ENCODE peak calls at places on chromosomes 2 and 18, in ten cellular contexts. U, Z, D, K, X, G, M, R, F and C are unnamed samples.
A peak's percentile ranks its signal among the peaks of the same experiment; 100 is the strongest.

GRCh38 chr2:190343170-190343499 is 254 bp upstream of the INPP1 start:
- DNase-seq in U (no peak), Z (no peak), D (no peak), K (peak; percentile 45), X (no peak), G (no peak), M (no peak), R (no peak), F (no peak), C (no peak)

GRCh38 chr2:213251618-213252017 is 32.6 kb upstream of the SPAG16 start:
- DNase-seq in U (no peak), Z (no peak), D (no peak), K (no peak), X (peak; percentile 74), G (no peak), M (peak; percentile 22), R (no peak), F (no peak), C (no peak)

GRCh38 chr2:183105402-183106134 is 18.7 kb upstream of the NUP35 start:
- DNase-seq in U (no peak), Z (no peak), D (no peak), K (no peak), X (no peak), G (no peak), M (no peak), R (peak; percentile 8), F (no peak), C (no peak)

GRCh38 chr2:134815741-134816140 is 22.7 kb upstream of the ACMSD start:
- DNase-seq in U (no peak), Z (no peak), D (no peak), K (no peak), X (peak; percentile 2), G (no peak), M (no peak), R (no peak), F (no peak), C (no peak)

GRCh38 chr2:189022492-189022891 is 48.3 kb downstream of the COL3A1 start:
- DNase-seq in U (no peak), Z (no peak), D (no peak), K (no peak), X (no peak), G (no peak), M (no peak), R (no peak), F (no peak), C (no peak)

GRCh38 chr2:74004212-74005182 is 19.8 kb downstream of the TET3 start:
- DNase-seq in U (no peak), Z (no peak), D (no peak), K (no peak), X (no peak), G (no peak), M (no peak), R (no peak), F (no peak), C (no peak)

GRCh38 chr2:1676913-1677832 is 67.1 kb downstream of the PXDN start:
- DNase-seq in U (no peak), Z (no peak), D (peak; percentile 57), K (no peak), X (no peak), G (peak; percentile 27), M (no peak), R (no peak), F (peak; percentile 39), C (no peak)

GRCh38 chr2:61889212-61889956 is 928 bp upstream of the CCT4 start:
- DNase-seq in U (peak; percentile 39), Z (no peak), D (peak; percentile 67), K (no peak), X (no peak), G (no peak), M (no peak), R (no peak), F (peak; percentile 66), C (no peak)

GRCh38 chr2:11967946-11968465 is 221.6 kb downstream of the LPIN1 start:
- DNase-seq in U (no peak), Z (no peak), D (no peak), K (no peak), X (peak; percentile 23), G (no peak), M (peak; percentile 4), R (peak; percentile 88), F (no peak), C (no peak)

GRCh38 chr18:43213816-43214215 is 63.5 kb downstream of the SYT4 start:
- DNase-seq in U (no peak), Z (no peak), D (no peak), K (no peak), X (no peak), G (no peak), M (no peak), R (no peak), F (no peak), C (no peak)

GRCh38 chr2:24334245-24334633 is 26.1 kb downstream of the ITSN2 start:
- DNase-seq in U (no peak), Z (peak; percentile 60), D (no peak), K (no peak), X (no peak), G (no peak), M (peak; percentile 80), R (no peak), F (no peak), C (no peak)

GRCh38 chr18:10453885-10454772 is at the start of gene APCDD1:
- DNase-seq in U (peak; percentile 65), Z (no peak), D (peak; percentile 86), K (peak; percentile 85), X (peak; percentile 86), G (peak; percentile 80), M (peak; percentile 75), R (no peak), F (peak; percentile 89), C (no peak)

GRCh38 chr2:48080534-48081316 is 174.4 kb upstream of the FBXO11 start:
- DNase-seq in U (no peak), Z (no peak), D (no peak), K (no peak), X (no peak), G (no peak), M (no peak), R (no peak), F (no peak), C (no peak)

GRCh38 chr2:216366777-216367465 is 5.4 kb downstream of the MARCHF4 start:
- DNase-seq in U (no peak), Z (no peak), D (no peak), K (no peak), X (peak; percentile 38), G (no peak), M (no peak), R (no peak), F (no peak), C (no peak)

GRCh38 chr2:42185200-42185921 is 16.2 kb downstream of the EML4 start:
- DNase-seq in U (no peak), Z (no peak), D (no peak), K (no peak), X (no peak), G (no peak), M (no peak), R (no peak), F (no peak), C (no peak)

GRCh38 chr18:32804126-32804888 is 31.5 kb upstream of the KLHL14 start:
- DNase-seq in U (no peak), Z (no peak), D (no peak), K (no peak), X (peak; percentile 73), G (no peak), M (no peak), R (no peak), F (no peak), C (no peak)

GRCh38 chr2:5123597-5124196 is 568.5 kb upstream of the SOX11 start:
- DNase-seq in U (no peak), Z (no peak), D (no peak), K (no peak), X (no peak), G (no peak), M (no peak), R (no peak), F (no peak), C (no peak)

GRCh38 chr18:8801263-8801901 is 96.0 kb downstream of the MTCL1 start:
- DNase-seq in U (no peak), Z (no peak), D (no peak), K (no peak), X (peak; percentile 59), G (no peak), M (no peak), R (peak; percentile 85), F (no peak), C (no peak)

GRCh38 chr2:108069515-108070310 is 83.4 kb downstream of the SLC5A7 start:
- DNase-seq in U (no peak), Z (no peak), D (no peak), K (peak; percentile 42), X (no peak), G (no peak), M (no peak), R (no peak), F (no peak), C (no peak)
- TF ChIP-seq CTCF in U (no peak), Z (no peak), D (no peak), K (peak; percentile 64), X (no peak), G (no peak), M (no peak), R (peak; percentile 37), F (no peak), C (no peak)

GRCh38 chr2:36395866-36396265 is 40.3 kb downstream of the CRIM1 start:
- DNase-seq in U (no peak), Z (no peak), D (no peak), K (no peak), X (no peak), G (no peak), M (no peak), R (no peak), F (no peak), C (no peak)
- H3K27ac ChIP-seq in U (no peak overlapping the region), Z (no peak overlapping the region), D (no peak overlapping the region), K (no peak overlapping the region), X (no peak overlapping the region), G (no peak overlapping the region), M (no peak overlapping the region), R (peak overlapping the region; percentile 31), F (no peak overlapping the region), C (no peak overlapping the region)

GRCh38 chr18:910247-910646 is 5.6 kb downstream of the ADCYAP1 start:
- DNase-seq in U (no peak), Z (no peak), D (no peak), K (no peak), X (no peak), G (no peak), M (no peak), R (no peak), F (no peak), C (no peak)
- H3K27me3 ChIP-seq in U (peaks cover 19% of the 10 kb centered on the region), Z (peaks cover 9% of the 10 kb centered on the region), D (peaks cover 57% of the 10 kb centered on the region), K (peaks cover 61% of the 10 kb centered on the region), X (peaks cover 95% of the 10 kb centered on the region), G (peaks cover 70% of the 10 kb centered on the region), M (peaks cover 45% of the 10 kb centered on the region), R (peaks cover 56% of the 10 kb centered on the region), F (peaks cover 41% of the 10 kb centered on the region), C (peaks cover 70% of the 10 kb centered on the region)

DNA sequence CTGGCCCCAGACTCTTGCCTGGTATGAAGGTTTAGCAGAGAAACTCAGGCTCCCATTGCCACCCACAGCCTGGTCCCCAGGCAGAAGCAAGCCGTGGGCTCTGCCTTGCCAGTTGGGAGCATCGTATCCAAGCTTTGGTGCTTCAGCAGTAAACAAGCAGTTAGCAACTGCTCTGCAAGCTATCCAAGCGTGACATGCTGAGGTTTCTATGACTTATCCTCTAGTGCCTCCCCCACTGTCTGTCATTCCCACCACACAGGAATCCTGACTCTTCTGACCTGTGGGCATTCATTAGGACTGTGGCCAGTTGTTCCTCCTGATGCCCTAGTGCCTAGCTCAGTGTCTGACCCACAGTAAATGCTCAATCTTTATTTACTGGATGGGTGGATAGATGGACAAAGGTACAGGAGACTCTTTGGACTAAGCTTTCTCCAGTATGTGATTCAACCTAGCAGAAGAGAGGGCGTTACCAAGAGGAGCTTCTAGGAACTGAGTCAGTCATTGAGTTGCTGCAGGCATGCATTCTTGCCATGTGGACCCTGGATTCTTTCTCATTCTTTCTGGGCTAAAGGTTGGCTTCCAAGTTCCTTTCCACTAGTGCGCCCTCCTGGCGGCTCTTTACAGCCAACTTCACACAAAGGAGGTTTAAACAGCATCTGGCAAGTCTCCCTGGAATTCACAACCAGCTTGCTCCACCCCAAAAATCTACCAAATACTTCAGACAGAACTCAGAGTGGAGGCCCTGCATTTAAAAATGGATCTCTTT is 40.6 kb upstream of the MRPL19 start:
- DNase-seq in U (no peak), Z (no peak), D (no peak), K (no peak), X (no peak), G (peak; percentile 59), M (peak; percentile 76), R (peak; percentile 94), F (no peak), C (no peak)
- TF ChIP-seq CTCF in U (no peak), Z (peak; percentile 9), D (no peak), K (peak; percentile 13), X (peak; percentile 46), G (no peak), M (peak; percentile 17), R (peak; percentile 69), F (no peak), C (no peak)